ENCODE peak calls at places on chromosomes 6 and 20, in five cellular contexts. One of them, this sample, is unnamed.
A peak's percentile ranks its signal among the peaks of the same experiment; 100 is the strongest.

GRCh38 chr6:30219244-30219643 is 6.0 kb upstream of the TRIM26 start:
- DNase-seq in CD8-positive, alpha-beta T cell: peak; percentile 7
- DNase-seq in BJ: no peak
- DNase-seq in Calu3: peak; percentile 78
- DNase-seq in heart right ventricle: no peak
- DNase-seq in this sample: peak; percentile 71

GRCh38 chr6:169199625-169200335 is 53.9 kb downstream of the THBS2 start:
- DNase-seq in CD8-positive, alpha-beta T cell: no peak
- DNase-seq in BJ: no peak
- DNase-seq in Calu3: no peak
- DNase-seq in heart right ventricle: no peak
- DNase-seq in this sample: no peak

GRCh38 chr6:36678488-36679042 is at the start of gene CDKN1A:
- DNase-seq in CD8-positive, alpha-beta T cell: peak; percentile 28
- DNase-seq in BJ: peak; percentile 77
- DNase-seq in Calu3: peak; percentile 96
- DNase-seq in heart right ventricle: peak; percentile 93
- DNase-seq in this sample: peak; percentile 87

GRCh38 chr6:86581833-86582232 is 355.5 kb upstream of the HTR1E start:
- DNase-seq in CD8-positive, alpha-beta T cell: no peak
- DNase-seq in BJ: no peak
- DNase-seq in Calu3: peak; percentile 61
- DNase-seq in heart right ventricle: no peak
- DNase-seq in this sample: no peak

GRCh38 chr20:2751347-2751867 is 49.0 kb downstream of the CPXM1 start:
- DNase-seq in CD8-positive, alpha-beta T cell: no peak
- DNase-seq in BJ: no peak
- DNase-seq in Calu3: no peak
- DNase-seq in heart right ventricle: no peak
- DNase-seq in this sample: no peak

GRCh38 chr6:53544500-53545308 is at the start of gene GCLC:
- DNase-seq in CD8-positive, alpha-beta T cell: peak; percentile 75
- DNase-seq in BJ: peak; percentile 52
- DNase-seq in Calu3: peak; percentile 94
- DNase-seq in heart right ventricle: peak; percentile 95
- DNase-seq in this sample: peak; percentile 90

GRCh38 chr6:27295301-27296079 is 16.6 kb downstream of the POM121L2 start:
- DNase-seq in CD8-positive, alpha-beta T cell: no peak
- DNase-seq in BJ: no peak
- DNase-seq in Calu3: peak; percentile 69
- DNase-seq in heart right ventricle: no peak
- DNase-seq in this sample: no peak

GRCh38 chr6:7042654-7043545 is 64.9 kb upstream of the RREB1 start:
- DNase-seq in CD8-positive, alpha-beta T cell: no peak
- DNase-seq in BJ: no peak
- DNase-seq in Calu3: no peak
- DNase-seq in heart right ventricle: no peak
- DNase-seq in this sample: no peak

GRCh38 chr6:128238248-128238647 is 282.2 kb downstream of the PTPRK start:
- DNase-seq in CD8-positive, alpha-beta T cell: no peak
- DNase-seq in BJ: no peak
- DNase-seq in Calu3: no peak
- DNase-seq in heart right ventricle: no peak
- DNase-seq in this sample: no peak

GRCh38 chr20:49433387-49433786 is 49.1 kb downstream of the KCNB1 start:
- DNase-seq in CD8-positive, alpha-beta T cell: no peak
- DNase-seq in BJ: no peak
- DNase-seq in Calu3: no peak
- DNase-seq in heart right ventricle: no peak
- DNase-seq in this sample: no peak

GRCh38 chr20:58715709-58716475 is 23.3 kb downstream of the NPEPL1 start:
- DNase-seq in CD8-positive, alpha-beta T cell: no peak
- DNase-seq in BJ: no peak
- DNase-seq in Calu3: no peak
- DNase-seq in heart right ventricle: no peak
- DNase-seq in this sample: peak; percentile 15

GRCh38 chr20:38032585-38033329 is 499 bp downstream of the TTI1 start:
- DNase-seq in CD8-positive, alpha-beta T cell: no peak
- DNase-seq in BJ: no peak
- DNase-seq in Calu3: no peak
- DNase-seq in heart right ventricle: no peak
- DNase-seq in this sample: peak; percentile 70

GRCh38 chr6:125611573-125612399 is 137.6 kb upstream of the HEY2 start:
- DNase-seq in CD8-positive, alpha-beta T cell: no peak
- DNase-seq in BJ: no peak
- DNase-seq in Calu3: no peak
- DNase-seq in heart right ventricle: no peak
- DNase-seq in this sample: no peak

GRCh38 chr6:33622456-33623431 is 1.6 kb downstream of the ITPR3 start:
- DNase-seq in CD8-positive, alpha-beta T cell: no peak
- DNase-seq in BJ: no peak
- DNase-seq in Calu3: no peak
- DNase-seq in heart right ventricle: no peak
- DNase-seq in this sample: no peak

GRCh38 chr20:41230136-41230535 is 87.4 kb downstream of the ZHX3 start:
- DNase-seq in CD8-positive, alpha-beta T cell: no peak
- DNase-seq in BJ: no peak
- DNase-seq in Calu3: no peak
- DNase-seq in heart right ventricle: no peak
- DNase-seq in this sample: no peak

GRCh38 chr20:36975085-36975829 is 23.7 kb upstream of the SAMHD1 start:
- DNase-seq in CD8-positive, alpha-beta T cell: peak; percentile 21
- DNase-seq in BJ: no peak
- DNase-seq in Calu3: no peak
- DNase-seq in heart right ventricle: no peak
- DNase-seq in this sample: no peak

GRCh38 chr6:105302617-105303128 is 100.2 kb downstream of the PREP start:
- DNase-seq in CD8-positive, alpha-beta T cell: no peak
- DNase-seq in BJ: no peak
- DNase-seq in Calu3: no peak
- DNase-seq in heart right ventricle: no peak
- DNase-seq in this sample: no peak

GRCh38 chr6:1088441-1089001 is 223.4 kb upstream of the FOXQ1 start:
- DNase-seq in CD8-positive, alpha-beta T cell: no peak
- DNase-seq in BJ: no peak
- DNase-seq in Calu3: no peak
- DNase-seq in heart right ventricle: no peak
- DNase-seq in this sample: no peak

GRCh38 chr6:89239338-89239737 is 22.2 kb upstream of the GABRR1 start:
- DNase-seq in CD8-positive, alpha-beta T cell: no peak
- DNase-seq in BJ: no peak
- DNase-seq in Calu3: peak; percentile 12
- DNase-seq in heart right ventricle: no peak
- DNase-seq in this sample: peak; percentile 34

GRCh38 chr20:49669601-49670189 is 44.0 kb downstream of the B4GALT5 start:
- DNase-seq in CD8-positive, alpha-beta T cell: no peak
- DNase-seq in BJ: no peak
- DNase-seq in Calu3: no peak
- DNase-seq in heart right ventricle: no peak
- DNase-seq in this sample: peak; percentile 32

GRCh38 chr6:159203304-159204005 is 34.3 kb downstream of the FNDC1 start:
- DNase-seq in CD8-positive, alpha-beta T cell: no peak
- DNase-seq in BJ: peak; percentile 72
- DNase-seq in Calu3: no peak
- DNase-seq in heart right ventricle: no peak
- DNase-seq in this sample: no peak

GRCh38 chr20:2299301-2299700 is 3.5 kb downstream of the TGM3 start:
- DNase-seq in CD8-positive, alpha-beta T cell: no peak
- DNase-seq in BJ: no peak
- DNase-seq in Calu3: peak; percentile 7
- DNase-seq in heart right ventricle: peak; percentile 27
- DNase-seq in this sample: no peak

GRCh38 chr20:35541118-35541782 is 628 bp upstream of the ERGIC3 start:
- DNase-seq in CD8-positive, alpha-beta T cell: no peak
- DNase-seq in BJ: no peak
- DNase-seq in Calu3: no peak
- DNase-seq in heart right ventricle: no peak
- DNase-seq in this sample: no peak

GRCh38 chr20:35312348-35312747 is 20.1 kb upstream of the FAM83C start:
- DNase-seq in CD8-positive, alpha-beta T cell: no peak
- DNase-seq in BJ: peak; percentile 59
- DNase-seq in Calu3: peak; percentile 69
- DNase-seq in heart right ventricle: no peak
- DNase-seq in this sample: no peak

GRCh38 chr6:149331043-149331807 is 13.7 kb downstream of the TAB2 start:
- DNase-seq in CD8-positive, alpha-beta T cell: no peak
- DNase-seq in BJ: no peak
- DNase-seq in Calu3: no peak
- DNase-seq in heart right ventricle: no peak
- DNase-seq in this sample: no peak

GRCh38 chr6:17986656-17987575 is 519 bp downstream of the KIF13A start:
- DNase-seq in CD8-positive, alpha-beta T cell: no peak
- DNase-seq in BJ: no peak
- DNase-seq in Calu3: peak; percentile 35
- DNase-seq in heart right ventricle: peak; percentile 67
- DNase-seq in this sample: peak; percentile 32

GRCh38 chr20:57657537-57658446 is 37.6 kb upstream of the ZBP1 start:
- DNase-seq in CD8-positive, alpha-beta T cell: peak; percentile 20
- DNase-seq in BJ: no peak
- DNase-seq in Calu3: peak; percentile 15
- DNase-seq in heart right ventricle: peak; percentile 60
- DNase-seq in this sample: peak; percentile 31

GRCh38 chr6:26327450-26328264 is 37.3 kb upstream of the BTN3A2 start:
- DNase-seq in CD8-positive, alpha-beta T cell: peak; percentile 25
- DNase-seq in BJ: no peak
- DNase-seq in Calu3: peak; percentile 90
- DNase-seq in heart right ventricle: no peak
- DNase-seq in this sample: no peak

GRCh38 chr6:133814797-133815196 is 74.1 kb upstream of the TCF21 start:
- DNase-seq in CD8-positive, alpha-beta T cell: no peak
- DNase-seq in BJ: no peak
- DNase-seq in Calu3: peak; percentile 4
- DNase-seq in heart right ventricle: no peak
- DNase-seq in this sample: no peak

GRCh38 chr20:32037929-32038328 is 14.1 kb upstream of the HCK start:
- DNase-seq in CD8-positive, alpha-beta T cell: no peak
- DNase-seq in BJ: no peak
- DNase-seq in Calu3: no peak
- DNase-seq in heart right ventricle: no peak
- DNase-seq in this sample: no peak

GRCh38 chr6:139473239-139473701 is 98.8 kb upstream of the CITED2 start:
- DNase-seq in CD8-positive, alpha-beta T cell: no peak
- DNase-seq in BJ: no peak
- DNase-seq in Calu3: no peak
- DNase-seq in heart right ventricle: no peak
- DNase-seq in this sample: no peak

GRCh38 chr6:131597448-131597847 is 24.4 kb downstream of the ARG1 start:
- DNase-seq in CD8-positive, alpha-beta T cell: no peak
- DNase-seq in BJ: no peak
- DNase-seq in Calu3: no peak
- DNase-seq in heart right ventricle: no peak
- DNase-seq in this sample: no peak
- TF ChIP-seq CTCF in CD8-positive, alpha-beta T cell: peak; percentile 43
- TF ChIP-seq CTCF in BJ: peak; percentile 21
- TF ChIP-seq CTCF in Calu3: peak; percentile 35
- TF ChIP-seq CTCF in heart right ventricle: peak; percentile 43
- TF ChIP-seq CTCF in this sample: peak; percentile 10

GRCh38 chr6:12582421-12583110 is 134.0 kb upstream of the PHACTR1 start:
- DNase-seq in CD8-positive, alpha-beta T cell: no peak
- DNase-seq in BJ: no peak
- DNase-seq in Calu3: no peak
- DNase-seq in heart right ventricle: no peak
- DNase-seq in this sample: no peak
- TF ChIP-seq CTCF in CD8-positive, alpha-beta T cell: no peak
- TF ChIP-seq CTCF in BJ: no peak
- TF ChIP-seq CTCF in Calu3: no peak
- TF ChIP-seq CTCF in heart right ventricle: no peak
- TF ChIP-seq CTCF in this sample: no peak

DNA sequence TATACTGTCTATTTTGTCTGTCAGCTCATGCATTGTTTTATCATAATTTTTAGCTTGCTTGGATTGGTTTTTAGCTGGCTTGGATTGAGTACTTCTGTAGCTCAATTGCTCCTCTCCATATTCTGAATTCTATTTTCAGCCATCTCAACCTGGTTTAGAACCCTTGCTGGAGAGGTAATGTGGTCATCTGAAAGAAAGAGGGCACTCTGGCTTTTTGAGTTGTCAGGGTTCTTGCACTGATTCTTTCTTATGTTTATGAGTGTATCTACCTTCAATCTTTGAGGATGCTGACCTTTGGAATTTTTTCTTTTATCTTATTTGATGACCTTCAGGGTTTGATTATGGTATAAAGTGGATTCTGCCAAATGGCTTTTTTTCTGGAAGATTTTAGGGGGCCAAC is 632.7 kb upstream of the ID4 start:
- DNase-seq in CD8-positive, alpha-beta T cell: no peak
- DNase-seq in BJ: no peak
- DNase-seq in Calu3: no peak
- DNase-seq in heart right ventricle: no peak
- DNase-seq in this sample: no peak
- TF ChIP-seq CTCF in CD8-positive, alpha-beta T cell: no peak
- TF ChIP-seq CTCF in BJ: no peak
- TF ChIP-seq CTCF in Calu3: no peak
- TF ChIP-seq CTCF in heart right ventricle: no peak
- TF ChIP-seq CTCF in this sample: no peak

GRCh38 chr20:25987073-25987927 is 290.6 kb upstream of the ZNF337 start:
- DNase-seq in CD8-positive, alpha-beta T cell: peak; percentile 33
- DNase-seq in BJ: no peak
- DNase-seq in Calu3: no peak
- DNase-seq in heart right ventricle: peak; percentile 60
- DNase-seq in this sample: no peak
- TF ChIP-seq CTCF in CD8-positive, alpha-beta T cell: peak; percentile 31
- TF ChIP-seq CTCF in BJ: peak; percentile 46
- TF ChIP-seq CTCF in Calu3: no peak
- TF ChIP-seq CTCF in heart right ventricle: peak; percentile 41
- TF ChIP-seq CTCF in this sample: peak; percentile 14

This sample was measured in GM10248.